ENCODE peak calls at places on chromosomes 16 and 17, in four cellular contexts. F is K562, D is HepG2, L is GM12878. M is an unnamed sample.

GRCh38 chr16:24852281-24852721 is 6.5 kb downstream of the SLC5A11 start:
- DNase-seq in F (no peak), D (no peak), L (no peak), M (no peak)

GRCh38 chr17:82072827-82073226 is 7.2 kb upstream of the DUS1L start:
- DNase-seq in F (no peak), D (no peak), L (no peak), M (no peak)

GRCh38 chr17:66467766-66468165 is 165.4 kb downstream of the PRKCA start:
- DNase-seq in F (no peak), D (no peak), L (no peak), M (no peak)

GRCh38 chr17:9900019-9900594 is 5.0 kb downstream of the RCVRN start:
- DNase-seq in F (no peak), D (no peak), L (no peak), M (no peak)

GRCh38 chr16:694187-694862 is 4.1 kb upstream of the WDR24 start:
- DNase-seq in F (peak; percentile 48), D (no peak), L (no peak), M (no peak)

GRCh38 chr16:89505204-89506112 is 2.7 kb upstream of the SPG7 start:
- DNase-seq in F (peak; percentile 72), D (peak; percentile 99), L (peak; percentile 88), M (no peak)

GRCh38 chr17:5078106-5079028 is at the start of gene ZFP3:
- DNase-seq in F (no peak), D (no peak), L (peak; percentile 56), M (no peak)

GRCh38 chr17:45218895-45219661 is 2.6 kb upstream of the FMNL1 start:
- DNase-seq in F (peak; percentile 79), D (peak; percentile 76), L (no peak), M (peak; percentile 86)

GRCh38 chr16:86244936-86245335 is 265.4 kb upstream of the FOXF1 start:
- DNase-seq in F (no peak), D (no peak), L (no peak), M (no peak)

GRCh38 chr17:68511254-68511670 is 968 bp upstream of the PRKAR1A start:
- DNase-seq in F (no peak), D (no peak), L (no peak), M (no peak)

GRCh38 chr17:17186051-17186450 is 20.1 kb downstream of the PLD6 start:
- DNase-seq in F (no peak), D (no peak), L (no peak), M (no peak)

GRCh38 chr17:17670701-17671319 is 10.4 kb upstream of the RAI1 start:
- DNase-seq in F (no peak), D (no peak), L (no peak), M (no peak)

GRCh38 chr17:2053380-2054261 is 1.3 kb upstream of the HIC1 start:
- DNase-seq in F (peak; percentile 38), D (peak; percentile 49), L (no peak), M (peak; percentile 67)

GRCh38 chr17:61410100-61410551 is 10.5 kb downstream of the TBX2 start:
- DNase-seq in F (no peak), D (no peak), L (no peak), M (no peak)

GRCh38 chr17:9700754-9701476 is 55.6 kb downstream of the USP43 start:
- DNase-seq in F (no peak), D (no peak), L (no peak), M (no peak)

GRCh38 chr17:42509409-42509808 is 26.6 kb upstream of the NAGLU start:
- DNase-seq in F (no peak), D (no peak), L (no peak), M (no peak)

GRCh38 chr17:83121921-83122820 is 42.8 kb downstream of the METRNL start:
- DNase-seq in F (no peak), D (no peak), L (no peak), M (no peak)

GRCh38 chr17:43736389-43736788 is 22.2 kb downstream of the SOST start:
- DNase-seq in F (no peak), D (no peak), L (no peak), M (no peak)

GRCh38 chr17:39139561-39139960 is 11.9 kb downstream of the PLXDC1 start:
- DNase-seq in F (no peak), D (no peak), L (no peak), M (no peak)

GRCh38 chr17:65537845-65538678 is 23.4 kb downstream of the AXIN2 start:
- DNase-seq in F (peak; percentile 81), D (no peak), L (no peak), M (no peak)

GRCh38 chr16:55021595-55022475 is 91.2 kb downstream of the IRX5 start:
- DNase-seq in F (peak; percentile 68), D (peak; percentile 23), L (no peak), M (no peak)

GRCh38 chr17:48162946-48163506 is 55.5 kb downstream of the SNX11 start:
- DNase-seq in F (no peak), D (peak; percentile 56), L (no peak), M (peak; percentile 37)

GRCh38 chr17:48162305-48162934 is 54.9 kb downstream of the SNX11 start:
- DNase-seq in F (no peak), D (no peak), L (no peak), M (no peak)

GRCh38 chr17:48161127-48161905 is 53.8 kb downstream of the SNX11 start:
- DNase-seq in F (no peak), D (no peak), L (no peak), M (no peak)

GRCh38 chr17:48163809-48164208 is 56.2 kb downstream of the SNX11 start:
- DNase-seq in F (no peak), D (no peak), L (no peak), M (no peak)

GRCh38 chr17:48160177-48160967 is 52.8 kb downstream of the SNX11 start:
- DNase-seq in F (no peak), D (no peak), L (no peak), M (no peak)
- TF ChIP-seq FOXK2 in F (no peak), D (no peak), L (no peak), M (no peak)

GRCh38 chr16:85047867-85048455 is 20.4 kb downstream of the KIAA0513 start:
- DNase-seq in F (peak; percentile 58), D (no peak), L (no peak), M (no peak)
- TF ChIP-seq BHLHE40 in F (no peak), D (no peak), L (no peak), M (no peak)

GRCh38 chr16:87806608-87807546 is 41.1 kb upstream of the KLHDC4 start:
- DNase-seq in F (peak; percentile 48), D (peak; percentile 61), L (no peak), M (no peak)

GRCh38 chr16:87812200-87812656 is 46.4 kb upstream of the KLHDC4 start:
- DNase-seq in F (no peak), D (peak; percentile 68), L (no peak), M (no peak)

GRCh38 chr16:87806246-87806607 is 40.4 kb upstream of the KLHDC4 start:
- DNase-seq in F (peak; percentile 32), D (no peak), L (no peak), M (no peak)

GRCh38 chr16:87808108-87808507 is 42.3 kb upstream of the KLHDC4 start:
- DNase-seq in F (no peak), D (no peak), L (no peak), M (no peak)

GRCh38 chr16:87809150-87809902 is 43.5 kb upstream of the KLHDC4 start:
- DNase-seq in F (no peak), D (peak; percentile 82), L (peak; percentile 85), M (no peak)
- TF ChIP-seq FOXK2 in F (no peak), D (no peak), L (no peak), M (no peak)

GRCh38 chr17:46950997-46951621 is 27.9 kb downstream of the RPRML start:
- DNase-seq in F (no peak), D (no peak), L (no peak), M (no peak)
- TF ChIP-seq BHLHE40 in F (no peak), D (no peak), L (no peak), M (no peak)

GRCh38 chr17:74541176-74542111 is 4.5 kb downstream of the CD300C start:
- DNase-seq in F (no peak), D (no peak), L (no peak), M (no peak)

GRCh38 chr17:74543891-74544760 is 1.8 kb downstream of the CD300C start:
- DNase-seq in F (no peak), D (no peak), L (no peak), M (no peak)

GRCh38 chr17:74542727-74543383 is 3.1 kb downstream of the CD300C start:
- DNase-seq in F (no peak), D (no peak), L (no peak), M (no peak)

GRCh38 chr17:74543406-74543805 is 2.5 kb downstream of the CD300C start:
- DNase-seq in F (no peak), D (no peak), L (no peak), M (no peak)

DNA sequence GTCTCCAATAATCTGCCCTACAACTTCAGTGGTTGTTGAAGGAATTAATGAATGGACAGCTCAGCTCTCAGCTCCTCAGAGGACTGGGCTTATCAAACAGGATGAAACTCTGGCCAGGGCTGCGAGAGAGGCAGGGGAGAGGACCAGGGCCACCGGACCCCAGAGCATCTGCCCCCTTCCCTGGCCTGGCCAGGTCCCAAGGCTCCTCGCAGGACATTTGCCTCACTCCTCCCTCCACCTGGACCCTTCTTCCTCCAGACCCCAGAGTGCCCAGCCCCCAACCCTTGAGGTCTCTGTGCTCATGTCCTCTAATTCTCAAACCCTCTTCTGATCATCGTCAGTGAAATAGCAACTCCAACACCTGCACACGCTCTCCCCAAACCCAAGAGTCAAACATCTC is 3.7 kb downstream of the CD300C start:
- DNase-seq in F (no peak), D (no peak), L (no peak), M (no peak)
- TF ChIP-seq FOXK2 in F (no peak), D (no peak), L (no peak), M (no peak)

GRCh38 chr16:57348361-57348760 is 10.2 kb upstream of the CCL22 start:
- DNase-seq in F (no peak), D (no peak), L (no peak), M (no peak)

GRCh38 chr16:57345021-57345420 is 13.6 kb upstream of the CCL22 start:
- DNase-seq in F (no peak), D (no peak), L (no peak), M (no peak)

GRCh38 chr16:57345666-57346204 is 12.8 kb upstream of the CCL22 start:
- DNase-seq in F (no peak), D (no peak), L (no peak), M (no peak)

GRCh38 chr16:57349212-57350031 is 9.2 kb upstream of the CCL22 start:
- DNase-seq in F (no peak), D (no peak), L (peak; percentile 44), M (no peak)

GRCh38 chr16:57347858-57348257 is 10.7 kb upstream of the CCL22 start:
- DNase-seq in F (no peak), D (no peak), L (no peak), M (no peak)
- TF ChIP-seq BHLHE40 in F (no peak), D (no peak), L (no peak), M (no peak)

M was measured in HEK293T.